ENCODE peak calls at places on chromosome 9, in ten cellular contexts. One of them, this sample, is unnamed.

GRCh38 chr9:129945314-129945713 is 97.7 kb downstream of the FNBP1 start:
- DNase-seq in spleen: no peak
- DNase-seq in MM.1S: no peak
- DNase-seq in body of pancreas: no peak
- DNase-seq in psoas muscle: no peak
- DNase-seq in transverse colon: no peak
- DNase-seq in ovary: no peak
- DNase-seq in tibial artery: no peak
- DNase-seq in BE2C: no peak
- DNase-seq in lower lobe of right lung: no peak
- DNase-seq in this sample: no peak

GRCh38 chr9:117555964-117556629 is 141.2 kb upstream of the ASTN2 start:
- DNase-seq in spleen: no peak
- DNase-seq in MM.1S: peak; percentile 52
- DNase-seq in body of pancreas: peak; percentile 83
- DNase-seq in psoas muscle: peak; percentile 24
- DNase-seq in transverse colon: peak; percentile 71
- DNase-seq in ovary: no peak
- DNase-seq in tibial artery: peak; percentile 27
- DNase-seq in BE2C: peak; percentile 83
- DNase-seq in lower lobe of right lung: peak; percentile 61
- DNase-seq in this sample: no peak

GRCh38 chr9:18428621-18429020 is 45.3 kb upstream of the ADAMTSL1 start:
- DNase-seq in spleen: no peak
- DNase-seq in MM.1S: no peak
- DNase-seq in body of pancreas: no peak
- DNase-seq in psoas muscle: no peak
- DNase-seq in transverse colon: no peak
- DNase-seq in ovary: no peak
- DNase-seq in tibial artery: no peak
- DNase-seq in BE2C: no peak
- DNase-seq in lower lobe of right lung: no peak
- DNase-seq in this sample: no peak

GRCh38 chr9:35705372-35705771 is 15.6 kb upstream of the TPM2 start:
- DNase-seq in spleen: no peak
- DNase-seq in MM.1S: no peak
- DNase-seq in body of pancreas: no peak
- DNase-seq in psoas muscle: no peak
- DNase-seq in transverse colon: no peak
- DNase-seq in ovary: no peak
- DNase-seq in tibial artery: no peak
- DNase-seq in BE2C: no peak
- DNase-seq in lower lobe of right lung: no peak
- DNase-seq in this sample: no peak

GRCh38 chr9:135647897-135648296 is 8.6 kb upstream of the GLT6D1 start:
- DNase-seq in spleen: no peak
- DNase-seq in MM.1S: no peak
- DNase-seq in body of pancreas: no peak
- DNase-seq in psoas muscle: no peak
- DNase-seq in transverse colon: no peak
- DNase-seq in ovary: no peak
- DNase-seq in tibial artery: no peak
- DNase-seq in BE2C: no peak
- DNase-seq in lower lobe of right lung: no peak
- DNase-seq in this sample: no peak

GRCh38 chr9:122463828-122464632 is 13.7 kb downstream of the OR1J1 start:
- DNase-seq in spleen: no peak
- DNase-seq in MM.1S: peak; percentile 81
- DNase-seq in body of pancreas: no peak
- DNase-seq in psoas muscle: no peak
- DNase-seq in transverse colon: no peak
- DNase-seq in ovary: no peak
- DNase-seq in tibial artery: no peak
- DNase-seq in BE2C: peak; percentile 88
- DNase-seq in lower lobe of right lung: no peak
- DNase-seq in this sample: no peak

GRCh38 chr9:86734762-86735161 is 212.5 kb downstream of the GAS1 start:
- DNase-seq in spleen: no peak
- DNase-seq in MM.1S: no peak
- DNase-seq in body of pancreas: no peak
- DNase-seq in psoas muscle: no peak
- DNase-seq in transverse colon: no peak
- DNase-seq in ovary: no peak
- DNase-seq in tibial artery: no peak
- DNase-seq in BE2C: no peak
- DNase-seq in lower lobe of right lung: no peak
- DNase-seq in this sample: no peak

GRCh38 chr9:86287013-86287412 is 4.7 kb upstream of the ISCA1 start:
- DNase-seq in spleen: no peak
- DNase-seq in MM.1S: no peak
- DNase-seq in body of pancreas: no peak
- DNase-seq in psoas muscle: no peak
- DNase-seq in transverse colon: no peak
- DNase-seq in ovary: no peak
- DNase-seq in tibial artery: no peak
- DNase-seq in BE2C: peak; percentile 62
- DNase-seq in lower lobe of right lung: no peak
- DNase-seq in this sample: peak; percentile 12

GRCh38 chr9:82829818-82830217 is 233.1 kb downstream of the RASEF start:
- DNase-seq in spleen: no peak
- DNase-seq in MM.1S: no peak
- DNase-seq in body of pancreas: no peak
- DNase-seq in psoas muscle: no peak
- DNase-seq in transverse colon: no peak
- DNase-seq in ovary: no peak
- DNase-seq in tibial artery: no peak
- DNase-seq in BE2C: no peak
- DNase-seq in lower lobe of right lung: no peak
- DNase-seq in this sample: no peak

DNA sequence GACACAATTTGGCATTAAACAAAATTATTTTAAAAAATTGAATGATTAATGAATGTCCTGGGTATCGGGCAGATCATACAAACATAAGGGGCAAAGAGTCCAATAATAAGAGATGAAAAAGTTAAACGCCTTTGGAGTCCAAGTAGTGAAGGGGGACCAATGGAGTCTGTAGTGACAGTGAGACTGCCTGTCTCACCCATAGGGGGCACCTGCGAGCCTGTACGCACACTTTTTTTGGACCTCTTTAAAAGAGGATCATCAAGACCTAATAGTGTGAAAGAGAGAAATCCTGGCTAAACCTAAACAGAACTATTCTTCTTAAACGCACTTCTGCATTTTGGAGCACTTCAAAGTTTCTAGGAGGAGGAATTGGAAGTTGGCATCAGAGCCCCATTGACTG is 636.0 kb upstream of the KLF4 start:
- DNase-seq in spleen: no peak
- DNase-seq in MM.1S: no peak
- DNase-seq in body of pancreas: no peak
- DNase-seq in psoas muscle: no peak
- DNase-seq in transverse colon: no peak
- DNase-seq in ovary: no peak
- DNase-seq in tibial artery: peak; percentile 23
- DNase-seq in BE2C: no peak
- DNase-seq in lower lobe of right lung: no peak
- DNase-seq in this sample: no peak
- H3K4me3 ChIP-seq in spleen: no peak overlapping the region
- H3K4me3 ChIP-seq in MM.1S: no peak overlapping the region
- H3K4me3 ChIP-seq in body of pancreas: no peak overlapping the region
- H3K4me3 ChIP-seq in psoas muscle: no peak overlapping the region
- H3K4me3 ChIP-seq in transverse colon: no peak overlapping the region
- H3K4me3 ChIP-seq in ovary: no peak overlapping the region
- H3K4me3 ChIP-seq in tibial artery: no peak overlapping the region
- H3K4me3 ChIP-seq in BE2C: no peak overlapping the region
- H3K4me3 ChIP-seq in lower lobe of right lung: no peak overlapping the region
- H3K4me3 ChIP-seq in this sample: no peak overlapping the region

GRCh38 chr9:24616858-24617257 is 71.2 kb upstream of the IZUMO3 start:
- DNase-seq in spleen: no peak
- DNase-seq in MM.1S: no peak
- DNase-seq in body of pancreas: no peak
- DNase-seq in psoas muscle: no peak
- DNase-seq in transverse colon: no peak
- DNase-seq in ovary: no peak
- DNase-seq in tibial artery: no peak
- DNase-seq in BE2C: no peak
- DNase-seq in lower lobe of right lung: no peak
- DNase-seq in this sample: no peak
- TF ChIP-seq CTCF in spleen: no peak
- TF ChIP-seq CTCF in MM.1S: no peak
- TF ChIP-seq CTCF in body of pancreas: no peak
- TF ChIP-seq CTCF in psoas muscle: no peak
- TF ChIP-seq CTCF in transverse colon: no peak
- TF ChIP-seq CTCF in ovary: no peak
- TF ChIP-seq CTCF in tibial artery: no peak
- TF ChIP-seq CTCF in BE2C: no peak
- TF ChIP-seq CTCF in lower lobe of right lung: no peak
- TF ChIP-seq CTCF in this sample: no peak

GRCh38 chr9:137001857-137002645 is 5.7 kb upstream of the CLIC3 start:
- DNase-seq in spleen: no peak
- DNase-seq in MM.1S: no peak
- DNase-seq in body of pancreas: no peak
- DNase-seq in psoas muscle: no peak
- DNase-seq in transverse colon: no peak
- DNase-seq in ovary: no peak
- DNase-seq in tibial artery: no peak
- DNase-seq in BE2C: no peak
- DNase-seq in lower lobe of right lung: no peak
- DNase-seq in this sample: no peak
- H3K36me3 ChIP-seq in spleen: no peaks in the 10 kb centered on the region
- H3K36me3 ChIP-seq in MM.1S: no peaks in the 10 kb centered on the region
- H3K36me3 ChIP-seq in body of pancreas: no peaks in the 10 kb centered on the region
- H3K36me3 ChIP-seq in psoas muscle: no peaks in the 10 kb centered on the region
- H3K36me3 ChIP-seq in transverse colon: no peaks in the 10 kb centered on the region
- H3K36me3 ChIP-seq in ovary: no peaks in the 10 kb centered on the region
- H3K36me3 ChIP-seq in tibial artery: no peaks in the 10 kb centered on the region
- H3K36me3 ChIP-seq in BE2C: no peaks in the 10 kb centered on the region
- H3K36me3 ChIP-seq in lower lobe of right lung: no peaks in the 10 kb centered on the region
- H3K36me3 ChIP-seq in this sample: no peaks in the 10 kb centered on the region

GRCh38 chr9:73038089-73038509 is 85.2 kb upstream of the ALDH1A1 start:
- DNase-seq in spleen: no peak
- DNase-seq in MM.1S: no peak
- DNase-seq in body of pancreas: no peak
- DNase-seq in psoas muscle: no peak
- DNase-seq in transverse colon: no peak
- DNase-seq in ovary: no peak
- DNase-seq in tibial artery: no peak
- DNase-seq in BE2C: no peak
- DNase-seq in lower lobe of right lung: no peak
- DNase-seq in this sample: no peak
- H3K4me3 ChIP-seq in spleen: no peak overlapping the region
- H3K4me3 ChIP-seq in MM.1S: no peak overlapping the region
- H3K4me3 ChIP-seq in body of pancreas: no peak overlapping the region
- H3K4me3 ChIP-seq in psoas muscle: no peak overlapping the region
- H3K4me3 ChIP-seq in transverse colon: no peak overlapping the region
- H3K4me3 ChIP-seq in ovary: no peak overlapping the region
- H3K4me3 ChIP-seq in tibial artery: peak overlapping the region; percentile 27
- H3K4me3 ChIP-seq in BE2C: no peak overlapping the region
- H3K4me3 ChIP-seq in lower lobe of right lung: no peak overlapping the region
- H3K4me3 ChIP-seq in this sample: no peak overlapping the region

GRCh38 chr9:110197330-110198187 is 10.4 kb downstream of the C9orf152 start:
- DNase-seq in spleen: no peak
- DNase-seq in MM.1S: no peak
- DNase-seq in body of pancreas: no peak
- DNase-seq in psoas muscle: no peak
- DNase-seq in transverse colon: peak; percentile 52
- DNase-seq in ovary: no peak
- DNase-seq in tibial artery: no peak
- DNase-seq in BE2C: no peak
- DNase-seq in lower lobe of right lung: no peak
- DNase-seq in this sample: no peak
- TF ChIP-seq CTCF in spleen: no peak
- TF ChIP-seq CTCF in MM.1S: no peak
- TF ChIP-seq CTCF in body of pancreas: peak; percentile 7
- TF ChIP-seq CTCF in psoas muscle: peak; percentile 12
- TF ChIP-seq CTCF in transverse colon: peak; percentile 30
- TF ChIP-seq CTCF in ovary: no peak
- TF ChIP-seq CTCF in tibial artery: no peak
- TF ChIP-seq CTCF in BE2C: no peak
- TF ChIP-seq CTCF in lower lobe of right lung: peak; percentile 25
- TF ChIP-seq CTCF in this sample: no peak

DNA sequence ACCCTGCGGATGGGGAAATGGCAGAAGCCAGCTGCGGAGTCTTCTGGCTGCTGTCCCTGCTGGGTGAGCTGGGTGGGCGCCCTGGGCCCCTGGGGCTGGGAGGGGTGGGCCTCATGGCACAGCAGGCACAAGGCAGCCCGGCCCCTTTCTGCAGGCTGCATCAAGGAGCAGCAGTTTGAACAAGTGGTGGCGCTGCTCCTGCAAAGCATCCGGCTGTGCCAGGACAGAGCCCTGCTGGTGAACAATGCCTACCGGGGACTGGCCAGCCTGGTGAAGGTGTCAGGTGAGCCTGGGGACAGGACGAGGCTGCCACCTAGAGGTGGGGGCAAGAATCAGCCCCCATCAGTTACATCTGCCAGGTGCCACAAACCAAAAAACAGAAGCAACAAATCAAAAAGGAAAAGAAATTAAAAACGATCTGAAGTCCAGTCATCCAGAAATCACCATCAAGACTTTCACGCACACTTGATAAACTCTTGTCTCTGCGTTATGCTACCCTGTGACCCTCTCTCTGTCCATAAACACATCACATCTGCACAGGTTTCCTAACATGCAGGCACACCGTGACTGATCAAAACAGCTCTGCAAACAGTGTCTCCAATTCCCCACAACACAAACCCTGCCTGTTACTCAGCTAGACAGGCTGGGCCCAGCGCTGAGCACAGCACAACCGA is 13.9 kb downstream of the REXO4 start:
- DNase-seq in spleen: peak; percentile 86
- DNase-seq in MM.1S: no peak
- DNase-seq in body of pancreas: peak; percentile 60
- DNase-seq in psoas muscle: no peak
- DNase-seq in transverse colon: peak; percentile 66
- DNase-seq in ovary: no peak
- DNase-seq in tibial artery: no peak
- DNase-seq in BE2C: peak; percentile 54
- DNase-seq in lower lobe of right lung: peak; percentile 72
- DNase-seq in this sample: peak; percentile 7
- H3K36me3 ChIP-seq in spleen: peaks cover 78% of the 10 kb centered on the region
- H3K36me3 ChIP-seq in MM.1S: no peaks in the 10 kb centered on the region
- H3K36me3 ChIP-seq in body of pancreas: no peaks in the 10 kb centered on the region
- H3K36me3 ChIP-seq in psoas muscle: peaks cover 48% of the 10 kb centered on the region
- H3K36me3 ChIP-seq in transverse colon: peaks cover 10% of the 10 kb centered on the region
- H3K36me3 ChIP-seq in ovary: no peaks in the 10 kb centered on the region
- H3K36me3 ChIP-seq in tibial artery: peaks cover 20% of the 10 kb centered on the region
- H3K36me3 ChIP-seq in BE2C: peaks cover 29% of the 10 kb centered on the region
- H3K36me3 ChIP-seq in lower lobe of right lung: peaks cover 46% of the 10 kb centered on the region
- H3K36me3 ChIP-seq in this sample: peaks cover 3% of the 10 kb centered on the region